ENCODE peak calls at places on chromosomes 16 and 17, in ten cellular contexts. K is NCI-H510A treated with DMSO at 0.1 percent for 48 hours, U is ELR, H is brain microvascular endothelial cell, R is GM12865, Q is vagina, D is GM19239, B is coronary artery, V is left ventricle myocardium superior, N is ACHN. M is an unnamed sample.

GRCh38 chr17:77453613-77454559 is 313.1 kb downstream of the SEC14L1 start:
- DNase-seq in K (no peak), U (no peak), H (no peak), R (peak; percentile 88), Q (no peak), D (no peak), B (no peak), V (peak; percentile 49), N (no peak), M (no peak)

GRCh38 chr16:57615813-57616212 is 12.6 kb upstream of the ADGRG1 start:
- DNase-seq in K (no peak), U (no peak), H (no peak), R (no peak), Q (no peak), D (no peak), B (peak; percentile 45), V (no peak), N (no peak), M (no peak)

GRCh38 chr16:75096730-75097129 is 19.9 kb downstream of the LDHD start:
- DNase-seq in K (peak; percentile 66), U (peak; percentile 23), H (no peak), R (no peak), Q (no peak), D (no peak), B (no peak), V (no peak), N (peak; percentile 16), M (no peak)

GRCh38 chr17:30565073-30565935 is 88.1 kb downstream of the GOSR1 start:
- DNase-seq in K (no peak), U (peak; percentile 17), H (no peak), R (no peak), Q (no peak), D (no peak), B (no peak), V (no peak), N (no peak), M (no peak)

GRCh38 chr17:30323895-30324319 is 9.9 kb downstream of the TMIGD1 start:
- DNase-seq in K (peak; percentile 38), U (peak; percentile 46), H (peak; percentile 70), R (peak; percentile 24), Q (no peak), D (peak; percentile 12), B (no peak), V (no peak), N (peak; percentile 41), M (no peak)

GRCh38 chr16:84806256-84806889 is 13.4 kb upstream of the CRISPLD2 start:
- DNase-seq in K (no peak), U (peak; percentile 99), H (peak; percentile 96), R (peak; percentile 31), Q (no peak), D (no peak), B (no peak), V (peak; percentile 68), N (peak; percentile 66), M (no peak)

GRCh38 chr16:50152807-50153647 is at the start of gene TENT4B:
- DNase-seq in K (peak; percentile 84), U (peak; percentile 86), H (peak; percentile 77), R (peak; percentile 95), Q (no peak), D (peak; percentile 92), B (peak; percentile 90), V (peak; percentile 92), N (peak; percentile 82), M (peak; percentile 81)

GRCh38 chr16:89864421-89864820 is 9.0 kb upstream of the TCF25 start:
- DNase-seq in K (no peak), U (peak; percentile 55), H (no peak), R (peak; percentile 69), Q (no peak), D (no peak), B (no peak), V (no peak), N (no peak), M (no peak)

GRCh38 chr17:17484451-17484899 is 7.7 kb downstream of the MED9 start:
- DNase-seq in K (no peak), U (peak; percentile 56), H (no peak), R (no peak), Q (no peak), D (no peak), B (no peak), V (no peak), N (no peak), M (no peak)

GRCh38 chr16:50004239-50004638 is 20.8 kb upstream of the CNEP1R1 start:
- DNase-seq in K (no peak), U (no peak), H (no peak), R (no peak), Q (no peak), D (no peak), B (no peak), V (no peak), N (no peak), M (no peak)

GRCh38 chr17:31835984-31836383 is 23.1 kb downstream of the COPRS start:
- DNase-seq in K (no peak), U (no peak), H (no peak), R (no peak), Q (no peak), D (no peak), B (no peak), V (no peak), N (no peak), M (no peak)

GRCh38 chr17:63996430-63997182 is 1.5 kb upstream of the PRR29 start:
- DNase-seq in K (no peak), U (no peak), H (no peak), R (no peak), Q (no peak), D (no peak), B (no peak), V (no peak), N (no peak), M (no peak)

GRCh38 chr16:2437032-2437790 is 8.0 kb downstream of the CCNF start:
- DNase-seq in K (no peak), U (no peak), H (no peak), R (no peak), Q (no peak), D (no peak), B (no peak), V (no peak), N (no peak), M (no peak)

GRCh38 chr16:74305978-74306784 is 9.6 kb downstream of the PSMD7 start:
- DNase-seq in K (no peak), U (no peak), H (no peak), R (no peak), Q (no peak), D (no peak), B (no peak), V (no peak), N (no peak), M (no peak)

GRCh38 chr16:89358030-89359005 is 132.0 kb downstream of the ANKRD11 start:
- DNase-seq in K (no peak), U (no peak), H (no peak), R (peak; percentile 53), Q (no peak), D (no peak), B (no peak), V (peak; percentile 44), N (no peak), M (no peak)

GRCh38 chr17:31388770-31389672 is 2.5 kb upstream of the RAB11FIP4 start:
- DNase-seq in K (peak; percentile 46), U (peak; percentile 54), H (no peak), R (peak; percentile 33), Q (no peak), D (peak; percentile 79), B (peak; percentile 61), V (peak; percentile 56), N (peak; percentile 39), M (peak; percentile 48)

GRCh38 chr17:38428150-38428642 is at the start of gene ARHGAP23:
- DNase-seq in K (no peak), U (peak; percentile 83), H (no peak), R (peak; percentile 39), Q (no peak), D (peak; percentile 65), B (no peak), V (peak; percentile 86), N (peak; percentile 86), M (no peak)

GRCh38 chr16:88308441-88309173 is 74.2 kb upstream of the ZNF469 start:
- DNase-seq in K (no peak), U (no peak), H (no peak), R (no peak), Q (no peak), D (no peak), B (no peak), V (peak; percentile 3), N (no peak), M (no peak)

GRCh38 chr17:17525331-17525730 is 29.1 kb upstream of the RASD1 start:
- DNase-seq in K (no peak), U (no peak), H (no peak), R (no peak), Q (no peak), D (no peak), B (no peak), V (peak; percentile 35), N (no peak), M (peak; percentile 53)

GRCh38 chr16:15618392-15618791 is 24.6 kb downstream of the MARF1 start:
- DNase-seq in K (no peak), U (peak; percentile 47), H (peak; percentile 58), R (no peak), Q (no peak), D (no peak), B (no peak), V (no peak), N (peak; percentile 32), M (no peak)

GRCh38 chr17:57245786-57246185 is 10.5 kb upstream of the MSI2 start:
- DNase-seq in K (peak; percentile 15), U (no peak), H (no peak), R (no peak), Q (no peak), D (no peak), B (no peak), V (no peak), N (no peak), M (no peak)

GRCh38 chr17:50355336-50355700 is 9.4 kb downstream of the XYLT2 start:
- DNase-seq in K (no peak), U (no peak), H (no peak), R (no peak), Q (no peak), D (no peak), B (no peak), V (no peak), N (no peak), M (no peak)

GRCh38 chr16:916400-916799 is 54.4 kb downstream of the LMF1 start:
- DNase-seq in K (no peak), U (no peak), H (no peak), R (no peak), Q (no peak), D (no peak), B (no peak), V (no peak), N (no peak), M (no peak)

GRCh38 chr17:79533116-79533515 is 77.7 kb downstream of the RBFOX3 start:
- DNase-seq in K (no peak), U (no peak), H (no peak), R (no peak), Q (no peak), D (no peak), B (no peak), V (no peak), N (no peak), M (no peak)

GRCh38 chr16:48133455-48134226 is 22.2 kb downstream of the ABCC12 start:
- DNase-seq in K (no peak), U (no peak), H (no peak), R (no peak), Q (no peak), D (no peak), B (no peak), V (no peak), N (no peak), M (peak; percentile 61)

GRCh38 chr16:11229906-11230305 is 26.1 kb downstream of the SOCS1 start:
- DNase-seq in K (no peak), U (no peak), H (no peak), R (no peak), Q (no peak), D (no peak), B (no peak), V (no peak), N (no peak), M (peak; percentile 18)

GRCh38 chr16:28193530-28194423 is 18.0 kb downstream of the XPO6 start:
- DNase-seq in K (no peak), U (peak; percentile 93), H (peak; percentile 80), R (peak; percentile 45), Q (no peak), D (no peak), B (no peak), V (no peak), N (peak; percentile 78), M (no peak)

GRCh38 chr16:85357924-85358505 is 245.7 kb upstream of the CIBAR2 start:
- DNase-seq in K (no peak), U (no peak), H (no peak), R (no peak), Q (no peak), D (no peak), B (no peak), V (no peak), N (no peak), M (no peak)